ENCODE peak calls at places on chromosomes 7 and 10, in five cellular contexts. Z, J, O, D and B are unnamed samples.

GRCh38 chr10:78763651-78764395 is 304.9 kb upstream of the ZMIZ1 start:
- DNase-seq in Z (no peak), O (peak; percentile 24), D (no peak), J (no peak), B (no peak)

GRCh38 chr10:124820121-124820520 is 18.5 kb downstream of the ABRAXAS2 start:
- DNase-seq in D (no peak), J (no peak), O (no peak), Z (no peak), B (no peak)

GRCh38 chr7:3063016-3063753 is 19.5 kb upstream of the CARD11 start:
- DNase-seq in Z (peak; percentile 57), O (peak; percentile 77), D (no peak), J (no peak), B (no peak)

GRCh38 chr10:11678074-11678793 is 63.9 kb upstream of the ECHDC3 start:
- DNase-seq in J (no peak), O (no peak), D (no peak), Z (no peak), B (no peak)

GRCh38 chr10:85039311-85039710 is 710.9 kb downstream of the CCSER2 start:
- DNase-seq in Z (no peak), O (no peak), J (no peak), D (no peak), B (no peak)

GRCh38 chr10:32379314-32379949 is 32.5 kb upstream of the EPC1 start:
- DNase-seq in D (no peak), O (no peak), Z (no peak), J (no peak), B (no peak)

GRCh38 chr7:77903597-77903996 is 105.0 kb downstream of the PHTF2 start:
- DNase-seq in D (no peak), O (no peak), J (peak; percentile 70), Z (no peak), B (no peak)

GRCh38 chr7:87853237-87853864 is 22.8 kb downstream of the SLC25A40 start:
- DNase-seq in O (no peak), Z (no peak), D (no peak), J (no peak), B (no peak)

GRCh38 chr7:95865716-95866371 is 93.5 kb downstream of the DYNC1I1 start:
- DNase-seq in Z (no peak), O (no peak), J (no peak), D (no peak), B (no peak)

GRCh38 chr10:93393231-93393630 is 88.9 kb downstream of the MYOF start:
- DNase-seq in J (no peak), O (no peak), D (no peak), Z (no peak), B (no peak)

GRCh38 chr7:109901916-109902315 is 1189.0 kb upstream of the LRRN3 start:
- DNase-seq in J (no peak), O (no peak), D (no peak), Z (no peak), B (no peak)

GRCh38 chr7:13276977-13277376 is 589.5 kb downstream of the ARL4A start:
- DNase-seq in D (no peak), J (no peak), Z (no peak), O (no peak), B (no peak)

GRCh38 chr7:7554021-7554432 is 12.7 kb upstream of the MIOS start:
- DNase-seq in O (no peak), Z (no peak), D (no peak), J (no peak), B (no peak)

GRCh38 chr10:124657806-124658205 is 86.4 kb downstream of the FAM53B start:
- DNase-seq in O (no peak), J (no peak), Z (no peak), D (no peak), B (no peak)

GRCh38 chr7:11751807-11752389 is 80.1 kb downstream of the THSD7A start:
- DNase-seq in D (no peak), Z (no peak), J (no peak), O (no peak), B (no peak)

GRCh38 chr10:46216003-46216634 is 70.7 kb upstream of the ANTXRL start:
- DNase-seq in J (no peak), O (no peak), Z (no peak), D (no peak), B (no peak)
- H3K27me3 ChIP-seq in J (no peaks in the 10 kb centered on the region), O (no peaks in the 10 kb centered on the region), Z (no peaks in the 10 kb centered on the region), D (peaks cover 14% of the 10 kb centered on the region), B (no peaks in the 10 kb centered on the region)

GRCh38 chr7:80082214-80082613 is 52.4 kb upstream of the GNAI1 start:
- DNase-seq in J (no peak), D (no peak), Z (no peak), O (no peak), B (no peak)

GRCh38 chr7:80078882-80079281 is 55.7 kb upstream of the GNAI1 start:
- DNase-seq in J (no peak), D (no peak), O (no peak), Z (no peak), B (no peak)

GRCh38 chr7:80078159-80078731 is 56.4 kb upstream of the GNAI1 start:
- DNase-seq in O (no peak), D (no peak), Z (no peak), J (no peak), B (no peak)
- H3K27ac ChIP-seq in O (no peak overlapping the region), D (no peak overlapping the region), Z (no peak overlapping the region), J (no peak overlapping the region), B (no peak overlapping the region)

DNA sequence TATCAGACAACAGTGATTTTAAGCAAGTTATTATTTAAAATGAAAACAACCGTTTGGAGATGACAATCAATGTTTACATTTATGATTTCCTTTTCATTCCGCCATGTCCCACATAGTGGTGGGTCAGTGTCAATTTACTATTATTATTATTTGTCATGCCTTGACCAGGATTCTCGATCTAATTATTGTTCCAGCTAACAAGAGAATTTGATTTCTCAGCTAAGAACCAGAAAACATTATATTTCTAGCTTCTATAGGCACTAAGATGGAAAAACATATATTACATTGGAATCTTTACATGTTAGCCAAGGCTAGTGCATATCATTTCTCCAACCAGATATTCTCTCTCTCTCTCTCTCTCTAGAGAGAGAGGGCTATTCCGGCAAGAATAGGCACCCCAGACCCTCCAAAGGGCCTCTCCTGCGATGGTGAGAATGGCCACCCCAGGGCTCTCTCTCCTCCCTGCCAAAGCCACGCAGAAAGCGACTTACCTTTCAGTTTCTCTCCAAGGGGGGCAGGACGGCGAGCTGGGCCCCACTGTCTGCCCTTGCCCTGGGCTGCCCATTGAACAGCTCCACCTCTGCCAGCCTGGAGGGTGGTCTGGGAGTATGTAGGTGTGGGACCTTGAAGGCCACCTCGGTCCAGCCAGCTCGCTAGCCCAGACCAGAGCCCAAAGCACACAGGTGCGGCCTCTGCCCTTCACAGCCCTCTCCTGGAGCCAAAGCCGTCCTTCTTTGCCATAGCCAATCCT is 2.4 kb downstream of the HOXA3 start:
- DNase-seq in D (no peak), O (no peak), J (no peak), Z (no peak), B (no peak)
- H3K27me3 ChIP-seq in D (no peaks in the 10 kb centered on the region), O (peaks cover 95% of the 10 kb centered on the region), J (no peaks in the 10 kb centered on the region), Z (peaks cover 70% of the 10 kb centered on the region), B (no peaks in the 10 kb centered on the region)

GRCh38 chr10:87691515-87692070 is 31.9 kb downstream of the PAPSS2 start:
- DNase-seq in O (no peak), D (no peak), J (no peak), Z (no peak), B (no peak)

GRCh38 chr10:87696922-87697714 is 37.4 kb downstream of the PAPSS2 start:
- DNase-seq in D (no peak), O (no peak), J (no peak), Z (no peak), B (no peak)

GRCh38 chr10:87695074-87695473 is 35.4 kb downstream of the PAPSS2 start:
- DNase-seq in O (no peak), Z (no peak), J (no peak), D (no peak), B (no peak)

GRCh38 chr10:87692956-87693484 is 33.3 kb downstream of the PAPSS2 start:
- DNase-seq in Z (no peak), D (no peak), O (no peak), J (no peak), B (no peak)

DNA sequence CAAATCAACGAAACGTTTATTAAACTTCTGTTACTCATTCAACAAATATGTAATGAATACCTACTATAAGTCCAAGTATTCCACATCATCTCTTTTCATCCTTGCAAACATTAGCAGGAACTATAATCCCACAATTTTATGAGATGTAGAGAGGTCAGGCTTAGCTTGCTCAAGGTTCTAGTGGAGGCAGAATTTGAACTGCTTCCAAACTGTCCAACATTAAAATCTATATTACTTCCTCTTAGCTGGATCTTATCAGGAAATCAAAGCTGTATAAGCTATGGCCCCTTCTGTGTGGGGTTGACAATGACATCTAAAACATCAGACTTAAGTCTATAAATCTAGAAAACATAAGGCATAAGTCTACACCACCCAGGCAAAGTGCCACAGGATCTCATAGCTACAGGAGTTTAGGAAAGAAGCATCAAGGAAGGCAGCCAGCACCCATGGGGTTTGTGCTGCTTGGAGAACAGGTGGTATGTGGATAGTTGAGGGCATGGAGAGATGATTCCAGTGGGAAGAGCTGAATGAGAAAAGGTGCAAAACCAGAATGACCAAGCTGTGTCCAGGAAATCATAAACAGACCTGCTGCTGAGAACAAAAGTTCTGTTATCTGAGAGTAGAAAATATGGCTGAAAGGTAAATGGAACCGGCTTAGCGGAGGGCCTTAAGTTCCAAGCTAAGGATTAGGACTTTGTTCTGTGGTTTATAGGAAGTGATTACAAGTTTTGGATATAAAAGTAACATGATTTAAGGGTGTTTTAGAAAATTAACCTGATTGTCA is 34.5 kb downstream of the PAPSS2 start:
- DNase-seq in Z (no peak), J (no peak), D (no peak), O (no peak), B (no peak)
- H3K27ac ChIP-seq in Z (no peak overlapping the region), J (no peak overlapping the region), D (no peak overlapping the region), O (no peak overlapping the region), B (no peak overlapping the region)

GRCh38 chr10:127736915-127737562 is at the start of gene FOXI2:
- DNase-seq in Z (no peak), D (no peak), J (no peak), O (no peak), B (no peak)

GRCh38 chr10:127736222-127736914 is 617 bp upstream of the FOXI2 start:
- DNase-seq in Z (no peak), O (no peak), J (no peak), D (no peak), B (no peak)

GRCh38 chr10:127738512-127739424 is 1.8 kb downstream of the FOXI2 start:
- DNase-seq in J (no peak), D (no peak), Z (no peak), O (no peak), B (no peak)

GRCh38 chr10:127735723-127736221 is 1.2 kb upstream of the FOXI2 start:
- DNase-seq in Z (no peak), D (no peak), J (no peak), O (no peak), B (no peak)

DNA sequence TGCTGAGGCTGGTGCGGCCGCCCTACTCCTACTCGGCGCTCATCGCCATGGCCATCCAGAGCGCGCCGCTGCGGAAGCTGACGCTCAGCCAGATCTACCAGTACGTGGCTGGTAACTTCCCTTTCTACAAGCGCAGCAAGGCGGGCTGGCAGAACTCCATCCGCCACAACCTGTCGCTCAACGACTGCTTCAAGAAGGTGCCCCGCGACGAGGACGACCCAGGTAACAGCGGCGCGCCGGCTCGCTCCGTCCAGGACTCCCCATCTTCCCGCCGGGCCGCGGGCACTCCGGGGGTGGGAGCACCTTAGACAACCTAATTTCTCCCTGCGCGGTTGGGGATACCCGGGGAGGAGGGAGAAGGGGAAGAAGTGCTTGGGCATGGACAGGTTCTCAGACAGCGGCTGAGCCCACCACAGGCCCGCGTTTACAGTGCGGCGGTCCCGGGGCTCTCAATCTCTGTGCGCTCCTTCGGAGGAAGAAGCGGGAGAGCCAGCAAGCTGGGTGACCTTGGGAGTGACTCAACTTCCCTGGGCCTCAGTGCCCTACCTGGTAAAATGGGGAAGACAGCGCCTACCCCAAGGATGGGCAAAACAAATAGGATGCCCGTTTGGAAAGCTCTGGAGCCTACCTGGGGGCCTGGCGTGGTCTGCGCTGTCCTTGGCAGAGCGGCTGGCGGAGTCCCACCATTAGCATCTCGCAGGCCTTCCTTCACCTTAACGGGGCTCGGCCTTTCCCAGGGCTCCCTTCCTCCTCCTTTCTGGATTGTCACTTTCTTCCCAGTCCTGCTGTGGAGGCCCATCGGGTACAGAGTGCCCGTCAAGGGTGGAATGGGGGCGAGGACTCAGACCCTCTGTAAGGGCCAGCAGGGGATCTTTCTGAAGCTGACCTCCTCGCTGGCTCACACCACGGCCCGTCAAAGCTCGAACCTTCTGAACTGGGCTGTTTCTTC is 852 bp downstream of the FOXI2 start:
- DNase-seq in O (no peak), D (no peak), J (no peak), Z (no peak), B (no peak)
- H3K27me3 ChIP-seq in O (peaks cover 51% of the 10 kb centered on the region), D (peaks cover 54% of the 10 kb centered on the region), J (peaks cover 23% of the 10 kb centered on the region), Z (no peaks in the 10 kb centered on the region), B (no peaks in the 10 kb centered on the region)